ENCODE peak calls at places on chromosomes 13 and 19, in seven cellular contexts. One of them, this sample, is unnamed.

GRCh38 chr13:113121183-113121927 is 1.2 kb upstream of the F10 start:
- DNase-seq in HepG2: no peak
- DNase-seq in mucosa of descending colon: no peak
- DNase-seq in neural progenitor cell: no peak
- DNase-seq in tibial nerve: no peak
- DNase-seq in A673: no peak
- DNase-seq in ovary: peak; percentile 13
- DNase-seq in this sample: peak; percentile 42

GRCh38 chr13:50923272-50923671 is 13.7 kb downstream of the RNASEH2B start:
- DNase-seq in A673: no peak
- DNase-seq in HepG2: no peak
- DNase-seq in mucosa of descending colon: no peak
- DNase-seq in neural progenitor cell: no peak
- DNase-seq in tibial nerve: no peak
- DNase-seq in ovary: no peak
- DNase-seq in this sample: no peak

GRCh38 chr13:51659276-51660127 is 75.2 kb downstream of the WDFY2 start:
- DNase-seq in mucosa of descending colon: no peak
- DNase-seq in HepG2: peak; percentile 56
- DNase-seq in A673: no peak
- DNase-seq in ovary: no peak
- DNase-seq in neural progenitor cell: no peak
- DNase-seq in tibial nerve: no peak
- DNase-seq in this sample: no peak

GRCh38 chr19:38422405-38422804 is 3.6 kb downstream of the RASGRP4 start:
- DNase-seq in ovary: no peak
- DNase-seq in HepG2: no peak
- DNase-seq in A673: no peak
- DNase-seq in neural progenitor cell: no peak
- DNase-seq in mucosa of descending colon: no peak
- DNase-seq in tibial nerve: no peak
- DNase-seq in this sample: no peak

GRCh38 chr13:48547663-48548092 is 14.8 kb upstream of the RCBTB2 start:
- DNase-seq in tibial nerve: no peak
- DNase-seq in neural progenitor cell: no peak
- DNase-seq in HepG2: peak; percentile 45
- DNase-seq in mucosa of descending colon: no peak
- DNase-seq in A673: no peak
- DNase-seq in ovary: no peak
- DNase-seq in this sample: no peak

GRCh38 chr13:34246511-34246910 is 428.6 kb downstream of the RFC3 start:
- DNase-seq in HepG2: no peak
- DNase-seq in tibial nerve: no peak
- DNase-seq in mucosa of descending colon: no peak
- DNase-seq in A673: no peak
- DNase-seq in ovary: no peak
- DNase-seq in neural progenitor cell: no peak
- DNase-seq in this sample: no peak

GRCh38 chr13:73657821-73658540 is 476.2 kb downstream of the KLF12 start:
- DNase-seq in ovary: no peak
- DNase-seq in neural progenitor cell: no peak
- DNase-seq in mucosa of descending colon: peak; percentile 50
- DNase-seq in tibial nerve: no peak
- DNase-seq in A673: peak; percentile 39
- DNase-seq in HepG2: no peak
- DNase-seq in this sample: no peak

GRCh38 chr13:100269837-100270236 is 180.9 kb downstream of the PCCA start:
- DNase-seq in ovary: peak; percentile 61
- DNase-seq in tibial nerve: peak; percentile 49
- DNase-seq in mucosa of descending colon: peak; percentile 64
- DNase-seq in HepG2: no peak
- DNase-seq in A673: peak; percentile 75
- DNase-seq in neural progenitor cell: no peak
- DNase-seq in this sample: no peak

GRCh38 chr13:80577951-80578670 is 237.2 kb upstream of the SPRY2 start:
- DNase-seq in mucosa of descending colon: no peak
- DNase-seq in HepG2: no peak
- DNase-seq in tibial nerve: no peak
- DNase-seq in neural progenitor cell: peak; percentile 7
- DNase-seq in ovary: no peak
- DNase-seq in A673: peak; percentile 20
- DNase-seq in this sample: no peak

GRCh38 chr13:44249439-44249838 is 124.2 kb upstream of the SERP2 start:
- DNase-seq in mucosa of descending colon: no peak
- DNase-seq in A673: no peak
- DNase-seq in tibial nerve: peak; percentile 46
- DNase-seq in HepG2: no peak
- DNase-seq in neural progenitor cell: no peak
- DNase-seq in ovary: peak; percentile 70
- DNase-seq in this sample: no peak

GRCh38 chr19:46100344-46100743 is 24.1 kb downstream of the IGFL3 start:
- DNase-seq in HepG2: no peak
- DNase-seq in neural progenitor cell: no peak
- DNase-seq in mucosa of descending colon: no peak
- DNase-seq in tibial nerve: no peak
- DNase-seq in A673: no peak
- DNase-seq in ovary: no peak
- DNase-seq in this sample: no peak

GRCh38 chr19:36939153-36939552 is 23.0 kb downstream of the ZNF568 start:
- DNase-seq in ovary: no peak
- DNase-seq in A673: no peak
- DNase-seq in HepG2: no peak
- DNase-seq in neural progenitor cell: no peak
- DNase-seq in mucosa of descending colon: no peak
- DNase-seq in tibial nerve: no peak
- DNase-seq in this sample: no peak

GRCh38 chr19:33292595-33293254 is 9.6 kb downstream of the CEBPA start:
- DNase-seq in A673: peak; percentile 29
- DNase-seq in ovary: no peak
- DNase-seq in tibial nerve: no peak
- DNase-seq in mucosa of descending colon: peak; percentile 87
- DNase-seq in neural progenitor cell: no peak
- DNase-seq in HepG2: no peak
- DNase-seq in this sample: peak; percentile 33

GRCh38 chr19:35000647-35001501 is 751 bp downstream of the GRAMD1A start:
- DNase-seq in ovary: peak; percentile 51
- DNase-seq in neural progenitor cell: peak; percentile 43
- DNase-seq in mucosa of descending colon: peak; percentile 82
- DNase-seq in HepG2: peak; percentile 59
- DNase-seq in A673: peak; percentile 38
- DNase-seq in tibial nerve: no peak
- DNase-seq in this sample: no peak

DNA sequence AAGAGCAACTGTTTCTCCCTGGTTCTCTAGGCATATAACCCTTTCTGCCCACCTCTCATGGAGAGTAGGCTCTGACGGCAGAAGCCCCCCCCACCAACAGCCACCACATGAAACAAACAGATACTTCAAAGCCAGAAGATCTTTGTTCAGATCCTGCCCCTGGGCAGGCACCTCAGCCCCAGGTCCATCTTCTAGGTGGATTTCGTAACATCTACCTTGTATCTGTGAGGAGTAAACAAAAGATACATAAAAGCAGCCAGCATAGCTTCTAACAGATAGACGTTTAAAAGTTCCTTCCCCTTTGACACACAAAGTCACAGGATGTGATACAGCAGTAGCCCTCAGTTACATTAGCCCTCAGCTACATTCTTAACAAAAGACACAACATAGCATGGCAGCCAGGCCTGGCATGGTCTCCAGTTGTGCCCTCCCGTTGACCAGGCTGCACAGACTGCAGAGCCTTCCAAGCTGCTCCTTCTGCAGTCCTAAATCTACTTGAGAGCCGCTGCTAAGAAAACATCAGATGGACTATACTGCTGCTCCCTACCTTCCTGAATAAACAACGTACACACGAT is 35.4 kb downstream of the BRD4 start:
- DNase-seq in mucosa of descending colon: no peak
- DNase-seq in ovary: no peak
- DNase-seq in neural progenitor cell: no peak
- DNase-seq in tibial nerve: no peak
- DNase-seq in A673: no peak
- DNase-seq in HepG2: peak; percentile 85
- DNase-seq in this sample: no peak
- H3K4me3 ChIP-seq in mucosa of descending colon: no peak overlapping the region
- H3K4me3 ChIP-seq in ovary: no peak overlapping the region
- H3K4me3 ChIP-seq in neural progenitor cell: no peak overlapping the region
- H3K4me3 ChIP-seq in tibial nerve: no peak overlapping the region
- H3K4me3 ChIP-seq in A673: no peak overlapping the region
- H3K4me3 ChIP-seq in HepG2: no peak overlapping the region
- H3K4me3 ChIP-seq in this sample: no peak overlapping the region

GRCh38 chr19:2242811-2243210 is 6.2 kb downstream of the SF3A2 start:
- DNase-seq in HepG2: no peak
- DNase-seq in mucosa of descending colon: no peak
- DNase-seq in ovary: no peak
- DNase-seq in tibial nerve: no peak
- DNase-seq in neural progenitor cell: no peak
- DNase-seq in A673: no peak
- DNase-seq in this sample: no peak
- H3K36me3 ChIP-seq in HepG2: peaks cover 25% of the 10 kb centered on the region
- H3K36me3 ChIP-seq in mucosa of descending colon: peaks cover 17% of the 10 kb centered on the region
- H3K36me3 ChIP-seq in ovary: no peaks in the 10 kb centered on the region
- H3K36me3 ChIP-seq in tibial nerve: peaks cover 52% of the 10 kb centered on the region
- H3K36me3 ChIP-seq in neural progenitor cell: no peaks in the 10 kb centered on the region
- H3K36me3 ChIP-seq in A673: peaks cover 66% of the 10 kb centered on the region
- H3K36me3 ChIP-seq in this sample: peaks cover 32% of the 10 kb centered on the region

DNA sequence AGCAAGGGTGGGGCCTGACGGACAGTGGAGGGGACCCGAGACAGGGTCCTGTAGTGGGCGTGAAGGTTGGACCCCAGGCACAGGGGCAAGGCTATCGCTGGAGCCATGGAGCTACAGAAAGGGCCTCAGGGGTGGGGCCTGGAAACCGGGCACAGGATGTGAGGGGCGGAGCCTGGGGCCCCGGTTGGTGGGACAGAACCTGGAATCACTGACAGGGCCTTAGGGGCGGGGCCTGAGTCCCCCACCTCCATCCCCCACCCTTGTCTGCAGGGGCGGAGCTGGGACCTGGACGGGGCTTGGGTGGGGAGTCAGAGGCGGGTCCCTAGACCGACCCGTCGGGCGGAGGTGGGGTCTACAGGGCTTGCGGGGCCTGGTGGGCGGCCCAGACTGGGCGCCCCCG is 26.0 kb downstream of the DCAF15 start:
- DNase-seq in mucosa of descending colon: peak; percentile 82
- DNase-seq in A673: peak; percentile 92
- DNase-seq in tibial nerve: peak; percentile 71
- DNase-seq in neural progenitor cell: peak; percentile 97
- DNase-seq in HepG2: no peak
- DNase-seq in ovary: peak; percentile 88
- DNase-seq in this sample: peak; percentile 100
- H3K4me3 ChIP-seq in mucosa of descending colon: no peak overlapping the region
- H3K4me3 ChIP-seq in A673: peak overlapping the region; percentile 43
- H3K4me3 ChIP-seq in tibial nerve: peak overlapping the region; percentile 53
- H3K4me3 ChIP-seq in neural progenitor cell: peak overlapping the region; percentile 49
- H3K4me3 ChIP-seq in HepG2: no peak overlapping the region
- H3K4me3 ChIP-seq in ovary: peak overlapping the region; percentile 55
- H3K4me3 ChIP-seq in this sample: peak overlapping the region; percentile 57

GRCh38 chr13:98460519-98460918 is 116.4 kb downstream of the STK24 start:
- DNase-seq in HepG2: no peak
- DNase-seq in mucosa of descending colon: no peak
- DNase-seq in A673: no peak
- DNase-seq in tibial nerve: no peak
- DNase-seq in neural progenitor cell: no peak
- DNase-seq in ovary: no peak
- DNase-seq in this sample: no peak
- H3K36me3 ChIP-seq in HepG2: peaks cover 39% of the 10 kb centered on the region
- H3K36me3 ChIP-seq in mucosa of descending colon: peaks cover 8% of the 10 kb centered on the region
- H3K36me3 ChIP-seq in A673: peaks cover 30% of the 10 kb centered on the region
- H3K36me3 ChIP-seq in tibial nerve: peaks cover 71% of the 10 kb centered on the region
- H3K36me3 ChIP-seq in neural progenitor cell: no peaks in the 10 kb centered on the region
- H3K36me3 ChIP-seq in ovary: no peaks in the 10 kb centered on the region
- H3K36me3 ChIP-seq in this sample: peaks cover 30% of the 10 kb centered on the region

GRCh38 chr13:19763618-19764017 is 19.1 kb downstream of the PSPC1 start:
- DNase-seq in HepG2: no peak
- DNase-seq in neural progenitor cell: no peak
- DNase-seq in tibial nerve: no peak
- DNase-seq in ovary: no peak
- DNase-seq in A673: no peak
- DNase-seq in mucosa of descending colon: no peak
- DNase-seq in this sample: no peak

GRCh38 chr13:19764237-19764636 is 18.5 kb downstream of the PSPC1 start:
- DNase-seq in neural progenitor cell: no peak
- DNase-seq in ovary: no peak
- DNase-seq in A673: no peak
- DNase-seq in tibial nerve: no peak
- DNase-seq in mucosa of descending colon: no peak
- DNase-seq in HepG2: no peak
- DNase-seq in this sample: no peak

GRCh38 chr13:19769854-19770253 is 12.9 kb downstream of the PSPC1 start:
- DNase-seq in HepG2: no peak
- DNase-seq in A673: no peak
- DNase-seq in ovary: no peak
- DNase-seq in mucosa of descending colon: no peak
- DNase-seq in tibial nerve: no peak
- DNase-seq in neural progenitor cell: no peak
- DNase-seq in this sample: no peak

GRCh38 chr13:19767966-19768365 is 14.8 kb downstream of the PSPC1 start:
- DNase-seq in A673: no peak
- DNase-seq in tibial nerve: no peak
- DNase-seq in HepG2: no peak
- DNase-seq in mucosa of descending colon: no peak
- DNase-seq in ovary: no peak
- DNase-seq in neural progenitor cell: no peak
- DNase-seq in this sample: no peak

DNA sequence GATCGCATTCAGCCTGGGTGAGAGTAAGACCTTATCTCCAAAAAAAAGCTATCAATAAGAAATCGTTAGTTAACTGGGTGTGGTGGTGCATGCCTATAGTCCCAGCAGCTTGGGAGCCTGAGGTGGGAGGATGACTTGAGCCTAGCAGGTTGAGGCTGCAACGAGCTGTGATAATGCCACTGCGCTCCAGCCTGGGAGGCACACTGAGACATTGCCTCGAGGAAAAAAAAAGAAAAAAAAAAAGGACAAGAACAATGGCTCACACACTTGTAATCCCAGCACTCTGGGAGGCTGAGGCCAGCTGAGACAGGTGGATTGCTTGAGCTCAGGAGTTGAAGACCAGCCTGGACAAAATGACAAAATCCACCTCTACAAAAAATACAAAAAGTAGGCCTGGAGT is 16.1 kb downstream of the PSPC1 start:
- DNase-seq in neural progenitor cell: peak; percentile 68
- DNase-seq in ovary: no peak
- DNase-seq in mucosa of descending colon: no peak
- DNase-seq in tibial nerve: no peak
- DNase-seq in A673: no peak
- DNase-seq in HepG2: no peak
- DNase-seq in this sample: no peak
- H3K4me3 ChIP-seq in neural progenitor cell: no peak overlapping the region
- H3K4me3 ChIP-seq in ovary: no peak overlapping the region
- H3K4me3 ChIP-seq in mucosa of descending colon: no peak overlapping the region
- H3K4me3 ChIP-seq in tibial nerve: no peak overlapping the region
- H3K4me3 ChIP-seq in A673: no peak overlapping the region
- H3K4me3 ChIP-seq in HepG2: no peak overlapping the region
- H3K4me3 ChIP-seq in this sample: no peak overlapping the region

This sample was measured in H7.